ENCODE peak calls at places on chromosomes 5 and 9, in seven cellular contexts. Q is HCT116, F is GM12878, I is prostate gland, O is GM23338, W is sigmoid colon, P is breast epithelium. R is an unnamed sample.

GRCh38 chr9:36008774-36009300 is 27.9 kb upstream of the RECK start:
- DNase-seq in Q (peak; percentile 76), I (peak; percentile 48), F (no peak), P (no peak), W (peak; percentile 75), O (peak; percentile 93), R (peak; percentile 77)

GRCh38 chr9:130129425-130130061 is 42.7 kb upstream of the NCS1 start:
- DNase-seq in W (no peak), F (no peak), P (no peak), I (no peak), Q (no peak), O (no peak), R (no peak)

GRCh38 chr9:121871431-121872025 is 220.1 kb downstream of the DAB2IP start:
- DNase-seq in P (no peak), F (no peak), O (no peak), I (no peak), Q (no peak), W (no peak), R (no peak)

GRCh38 chr5:173891367-173891766 is 3.2 kb downstream of the CPEB4 start:
- DNase-seq in O (no peak), P (no peak), W (no peak), Q (no peak), F (no peak), I (no peak), R (no peak)

GRCh38 chr9:125540497-125540896 is 166.5 kb downstream of the MAPKAP1 start:
- DNase-seq in F (no peak), I (no peak), W (no peak), Q (no peak), P (no peak), O (no peak), R (no peak)

GRCh38 chr5:140041492-140042421 is 1.3 kb downstream of the NRG2 start:
- DNase-seq in I (peak; percentile 7), O (peak; percentile 53), F (peak; percentile 36), P (peak; percentile 46), Q (no peak), W (peak; percentile 81), R (peak; percentile 83)

GRCh38 chr9:105846825-105847224 is 152.5 kb downstream of the TMEM38B start:
- DNase-seq in W (no peak), P (no peak), Q (no peak), F (no peak), I (no peak), O (no peak), R (no peak)

GRCh38 chr5:79544136-79544535 is 30.2 kb upstream of the HOMER1 start:
- DNase-seq in W (no peak), P (no peak), O (no peak), F (no peak), Q (no peak), I (no peak), R (no peak)

GRCh38 chr5:37190592-37190991 is 58.6 kb downstream of the CPLANE1 start:
- DNase-seq in P (no peak), W (no peak), F (no peak), I (no peak), Q (no peak), O (no peak), R (no peak)

GRCh38 chr5:136054133-136054996 is 25.6 kb downstream of the TGFBI start:
- DNase-seq in P (no peak), W (no peak), F (no peak), O (no peak), Q (no peak), I (no peak), R (no peak)

GRCh38 chr5:164581889-164582288 is 1076.5 kb downstream of the MAT2B start:
- DNase-seq in Q (no peak), P (no peak), I (no peak), W (no peak), O (no peak), F (no peak), R (peak; percentile 59)

GRCh38 chr9:35272989-35273388 is 111.2 kb downstream of the UNC13B start:
- DNase-seq in F (no peak), P (no peak), Q (no peak), I (no peak), W (no peak), O (no peak), R (no peak)

GRCh38 chr5:176817864-176818377 is 7.6 kb downstream of the UNC5A start:
- DNase-seq in O (peak; percentile 83), I (no peak), F (no peak), W (no peak), Q (no peak), P (no peak), R (peak; percentile 86)

GRCh38 chr5:88889165-88890069 is 6.4 kb upstream of the MEF2C start:
- DNase-seq in Q (no peak), O (peak; percentile 58), I (no peak), F (no peak), W (peak; percentile 86), P (peak; percentile 59), R (peak; percentile 70)

GRCh38 chr5:37111426-37112382 is 137.5 kb downstream of the CPLANE1 start:
- DNase-seq in I (no peak), Q (no peak), W (no peak), O (no peak), F (peak; percentile 64), P (no peak), R (no peak)

GRCh38 chr9:35254237-35254636 is 92.4 kb downstream of the UNC13B start:
- DNase-seq in P (no peak), Q (peak; percentile 3), W (no peak), I (no peak), F (no peak), O (peak; percentile 8), R (no peak)

GRCh38 chr5:149185067-149185466 is 43.8 kb downstream of the ABLIM3 start:
- DNase-seq in Q (no peak), I (no peak), P (no peak), O (no peak), W (no peak), F (no peak), R (no peak)

GRCh38 chr5:124651663-124652513 is 94.6 kb downstream of the ZNF608 start:
- DNase-seq in W (peak; percentile 91), O (peak; percentile 87), P (peak; percentile 69), F (no peak), I (peak; percentile 82), Q (no peak), R (peak; percentile 90)

GRCh38 chr5:10726913-10727517 is 34.0 kb downstream of the DAP start:
- DNase-seq in F (no peak), P (peak; percentile 26), I (no peak), W (no peak), O (no peak), Q (no peak), R (no peak)

GRCh38 chr5:10723519-10723918 is 37.5 kb downstream of the DAP start:
- DNase-seq in P (no peak), F (no peak), W (no peak), I (no peak), Q (no peak), O (no peak), R (no peak)

GRCh38 chr5:10726179-10726912 is 34.7 kb downstream of the DAP start:
- DNase-seq in P (no peak), F (no peak), Q (no peak), W (no peak), I (no peak), O (no peak), R (no peak)

GRCh38 chr5:10724799-10725507 is 36.1 kb downstream of the DAP start:
- DNase-seq in P (no peak), F (no peak), W (peak; percentile 76), I (peak; percentile 51), O (peak; percentile 54), Q (peak; percentile 75), R (peak; percentile 39)

GRCh38 chr5:10725636-10726035 is 35.4 kb downstream of the DAP start:
- DNase-seq in O (no peak), Q (no peak), W (no peak), P (no peak), F (no peak), I (no peak), R (no peak)
- H3K4me1 ChIP-seq in O (no peaks in the 10 kb centered on the region), Q (peaks cover 44% of the 10 kb centered on the region), W (no peaks in the 10 kb centered on the region), P (no peaks in the 10 kb centered on the region), F (peaks cover 10% of the 10 kb centered on the region), I (no peaks in the 10 kb centered on the region), R (peaks cover 19% of the 10 kb centered on the region)

GRCh38 chr9:127144670-127145458 is 22.4 kb upstream of the ANGPTL2 start:
- DNase-seq in F (no peak), Q (no peak), O (no peak), W (peak; percentile 93), I (no peak), P (peak; percentile 5), R (no peak)
- TF ChIP-seq POLR2AphosphoS5 in F (no peak), Q (no peak), O (no peak), W (peak; percentile 47), I (no peak), P (no peak), R (no peak)

GRCh38 chr5:95904827-95905226 is 56.8 kb downstream of the ELL2 start:
- DNase-seq in I (no peak), O (no peak), Q (no peak), W (no peak), F (no peak), P (no peak), R (no peak)
- H3K4me1 ChIP-seq in I (no peaks in the 10 kb centered on the region), O (peaks cover 10% of the 10 kb centered on the region), Q (no peaks in the 10 kb centered on the region), W (no peaks in the 10 kb centered on the region), F (peaks cover 11% of the 10 kb centered on the region), P (no peaks in the 10 kb centered on the region), R (peaks cover 11% of the 10 kb centered on the region)

DNA sequence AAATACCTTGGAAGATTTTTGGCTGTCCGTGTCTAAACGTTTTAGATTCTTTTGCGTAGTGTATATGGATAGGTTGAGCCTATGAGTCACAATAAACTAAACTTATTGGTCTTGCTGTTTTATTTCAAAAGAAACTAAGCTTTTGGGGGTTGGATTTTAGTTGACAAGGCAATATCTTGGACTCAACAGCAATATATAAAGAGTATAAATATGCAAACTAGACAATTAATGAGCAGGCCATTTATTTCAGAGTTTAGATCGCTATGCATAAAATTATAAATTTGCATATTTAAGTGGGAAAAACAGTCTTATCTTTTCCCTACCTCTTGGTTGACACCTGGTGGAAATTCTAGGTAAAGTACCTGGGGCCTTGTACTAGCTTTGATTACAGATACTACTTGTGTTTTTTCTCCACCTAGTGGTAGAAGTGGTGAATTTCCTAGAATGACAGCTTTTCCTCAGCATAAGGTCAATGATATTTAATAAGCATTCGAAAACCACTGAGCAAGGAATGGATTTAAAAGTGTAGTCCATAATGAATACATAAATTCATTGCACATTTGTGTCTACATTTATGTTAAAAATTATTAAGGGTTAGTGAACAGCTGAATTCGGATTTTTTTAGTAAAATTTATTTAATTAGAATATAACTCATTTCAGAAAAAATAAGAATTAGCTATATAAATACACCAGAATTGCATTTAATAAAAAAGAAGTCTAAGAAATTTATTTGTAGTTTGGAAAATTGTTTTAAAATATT is 1.7 kb upstream of the ARRDC3 start:
- DNase-seq in O (peak; percentile 95), P (peak; percentile 38), F (peak; percentile 71), Q (peak; percentile 94), I (peak; percentile 76), W (no peak), R (peak; percentile 73)
- TF ChIP-seq POLR2AphosphoS5 in O (no peak), P (no peak), F (no peak), Q (no peak), I (peak; percentile 67), W (no peak), R (no peak)

R was measured in SK-N-SH.